ENCODE peak calls at places on chromosomes 13 and 19, in five cellular contexts. One of them, this sample, is unnamed.

GRCh38 chr13:66410314-66410713 is 819.8 kb downstream of the PCDH9 start:
- DNase-seq in omental fat pad: no peak
- DNase-seq in stimulated activated CD8-positive, alpha-beta memory T cell treated with anti-CD3 and anti-CD28 coated beads, Interleukin-15, amount 100 ng/mL, for 24 hours: no peak
- DNase-seq in ELF-1: no peak
- DNase-seq in NCI-H1694 treated with DMSO at 0.1 percent for 48 hours: no peak
- DNase-seq in this sample: no peak

GRCh38 chr13:59730026-59730425 is 433.7 kb downstream of the DIAPH3 start:
- DNase-seq in omental fat pad: no peak
- DNase-seq in stimulated activated CD8-positive, alpha-beta memory T cell treated with anti-CD3 and anti-CD28 coated beads, Interleukin-15, amount 100 ng/mL, for 24 hours: no peak
- DNase-seq in ELF-1: no peak
- DNase-seq in NCI-H1694 treated with DMSO at 0.1 percent for 48 hours: no peak
- DNase-seq in this sample: no peak

GRCh38 chr13:33230178-33230881 is 55.2 kb downstream of the STARD13 start:
- DNase-seq in omental fat pad: no peak
- DNase-seq in stimulated activated CD8-positive, alpha-beta memory T cell treated with anti-CD3 and anti-CD28 coated beads, Interleukin-15, amount 100 ng/mL, for 24 hours: no peak
- DNase-seq in ELF-1: no peak
- DNase-seq in NCI-H1694 treated with DMSO at 0.1 percent for 48 hours: no peak
- DNase-seq in this sample: no peak

GRCh38 chr13:51501592-51502205 is 48.9 kb upstream of the INTS6 start:
- DNase-seq in omental fat pad: no peak
- DNase-seq in stimulated activated CD8-positive, alpha-beta memory T cell treated with anti-CD3 and anti-CD28 coated beads, Interleukin-15, amount 100 ng/mL, for 24 hours: no peak
- DNase-seq in ELF-1: no peak
- DNase-seq in NCI-H1694 treated with DMSO at 0.1 percent for 48 hours: no peak
- DNase-seq in this sample: no peak

GRCh38 chr13:51924756-51925544 is 63.2 kb downstream of the CCDC70 start:
- DNase-seq in omental fat pad: no peak
- DNase-seq in stimulated activated CD8-positive, alpha-beta memory T cell treated with anti-CD3 and anti-CD28 coated beads, Interleukin-15, amount 100 ng/mL, for 24 hours: no peak
- DNase-seq in ELF-1: no peak
- DNase-seq in NCI-H1694 treated with DMSO at 0.1 percent for 48 hours: no peak
- DNase-seq in this sample: no peak

GRCh38 chr13:85277753-85278152 is 521.5 kb downstream of the SLITRK6 start:
- DNase-seq in omental fat pad: no peak
- DNase-seq in stimulated activated CD8-positive, alpha-beta memory T cell treated with anti-CD3 and anti-CD28 coated beads, Interleukin-15, amount 100 ng/mL, for 24 hours: no peak
- DNase-seq in ELF-1: no peak
- DNase-seq in NCI-H1694 treated with DMSO at 0.1 percent for 48 hours: no peak
- DNase-seq in this sample: no peak

GRCh38 chr19:48740705-48741030 is 258 bp upstream of the RASIP1 start:
- DNase-seq in omental fat pad: no peak
- DNase-seq in stimulated activated CD8-positive, alpha-beta memory T cell treated with anti-CD3 and anti-CD28 coated beads, Interleukin-15, amount 100 ng/mL, for 24 hours: no peak
- DNase-seq in ELF-1: no peak
- DNase-seq in NCI-H1694 treated with DMSO at 0.1 percent for 48 hours: no peak
- DNase-seq in this sample: no peak

GRCh38 chr19:54928299-54928698 is 19.0 kb downstream of the NLRP7 start:
- DNase-seq in omental fat pad: no peak
- DNase-seq in stimulated activated CD8-positive, alpha-beta memory T cell treated with anti-CD3 and anti-CD28 coated beads, Interleukin-15, amount 100 ng/mL, for 24 hours: no peak
- DNase-seq in ELF-1: no peak
- DNase-seq in NCI-H1694 treated with DMSO at 0.1 percent for 48 hours: no peak
- DNase-seq in this sample: no peak

GRCh38 chr19:46271488-46272197 is 25.2 kb upstream of the HIF3A start:
- DNase-seq in omental fat pad: no peak
- DNase-seq in stimulated activated CD8-positive, alpha-beta memory T cell treated with anti-CD3 and anti-CD28 coated beads, Interleukin-15, amount 100 ng/mL, for 24 hours: no peak
- DNase-seq in ELF-1: peak
- DNase-seq in NCI-H1694 treated with DMSO at 0.1 percent for 48 hours: no peak
- DNase-seq in this sample: no peak

GRCh38 chr13:90068658-90069057 is 1278.8 kb upstream of the MIR17HG start:
- DNase-seq in omental fat pad: no peak
- DNase-seq in stimulated activated CD8-positive, alpha-beta memory T cell treated with anti-CD3 and anti-CD28 coated beads, Interleukin-15, amount 100 ng/mL, for 24 hours: no peak
- DNase-seq in ELF-1: no peak
- DNase-seq in NCI-H1694 treated with DMSO at 0.1 percent for 48 hours: no peak
- DNase-seq in this sample: no peak

GRCh38 chr19:35559281-35559659 is 4.2 kb downstream of the ATP4A start:
- DNase-seq in omental fat pad: no peak
- DNase-seq in stimulated activated CD8-positive, alpha-beta memory T cell treated with anti-CD3 and anti-CD28 coated beads, Interleukin-15, amount 100 ng/mL, for 24 hours: no peak
- DNase-seq in ELF-1: peak
- DNase-seq in NCI-H1694 treated with DMSO at 0.1 percent for 48 hours: no peak
- DNase-seq in this sample: no peak

This sample was measured in WTC11.